ENCODE peak calls at places on chromosomes 3 and 15, in seven cellular contexts. G is stomach, K is IMR-90, M is esophagus squamous epithelium, U is transverse colon, R is cardiac muscle cell, T is breast epithelium. B is an unnamed sample. For H3K9me3 and H3K4me1, the result is how much of the 10 kb centered on the place peaks cover.

GRCh38 chr3:86244897-86245296 is 746.1 kb downstream of the VGLL3 start:
- DNase-seq in G (no peak), K (no peak), M (no peak), U (no peak), R (no peak), T (no peak), B (no peak)

GRCh38 chr3:54653456-54654195 is 274.2 kb downstream of the LRTM1 start:
- DNase-seq in G (no peak), K (no peak), M (no peak), U (no peak), R (no peak), T (peak), B (no peak)

GRCh38 chr3:71998995-71999673 is 214.2 kb upstream of the PROK2 start:
- DNase-seq in G (no peak), K (peak), M (no peak), U (no peak), R (peak), T (no peak), B (no peak)

GRCh38 chr15:70742928-70743327 is 20.4 kb downstream of the UACA start:
- DNase-seq in G (no peak), K (no peak), M (no peak), U (no peak), R (peak), T (no peak), B (no peak)

GRCh38 chr3:160049038-160049437 is 60.4 kb downstream of the IL12A start:
- DNase-seq in G (no peak), K (no peak), M (no peak), U (no peak), R (no peak), T (no peak), B (no peak)

GRCh38 chr3:170657312-170657711 is 71.4 kb upstream of the SLC7A14 start:
- DNase-seq in G (no peak), K (no peak), M (no peak), U (no peak), R (no peak), T (no peak), B (no peak)

GRCh38 chr3:42721690-42722089 is 19.1 kb upstream of the HHATL start:
- DNase-seq in G (no peak), K (no peak), M (no peak), U (no peak), R (no peak), T (no peak), B (no peak)

GRCh38 chr15:87851497-87851896 is 405.0 kb downstream of the NTRK3 start:
- DNase-seq in G (no peak), K (no peak), M (no peak), U (no peak), R (no peak), T (no peak), B (no peak)

GRCh38 chr15:65410036-65410435 is 12.7 kb downstream of the IGDCC4 start:
- DNase-seq in G (no peak), K (no peak), M (no peak), U (no peak), R (no peak), T (no peak), B (no peak)

GRCh38 chr3:135706758-135707375 is 258.7 kb upstream of the PPP2R3A start:
- DNase-seq in G (no peak), K (no peak), M (no peak), U (no peak), R (no peak), T (no peak), B (no peak)

GRCh38 chr3:173395073-173395411 is 2.5 kb upstream of the NLGN1 start:
- DNase-seq in G (peak), K (no peak), M (no peak), U (no peak), R (no peak), T (no peak), B (no peak)

GRCh38 chr15:44066211-44066827 is 128.8 kb downstream of the FRMD5 start:
- DNase-seq in G (peak), K (peak), M (no peak), U (peak), R (peak), T (no peak), B (peak)

GRCh38 chr3:51622402-51622801 is 48.6 kb upstream of the TEX264 start:
- DNase-seq in G (no peak), K (peak), M (no peak), U (no peak), R (no peak), T (no peak), B (no peak)

GRCh38 chr15:81548350-81549116 is 174.5 kb upstream of the TMC3 start:
- DNase-seq in G (no peak), K (peak), M (no peak), U (no peak), R (peak), T (no peak), B (no peak)

GRCh38 chr3:152843955-152844354 is 9.0 kb downstream of the P2RY1 start:
- DNase-seq in G (no peak), K (no peak), M (no peak), U (no peak), R (no peak), T (no peak), B (peak)

GRCh38 chr3:13189639-13190375 is 116.6 kb upstream of the IQSEC1 start:
- DNase-seq in G (no peak), K (peak), M (no peak), U (no peak), R (peak), T (no peak), B (no peak)

GRCh38 chr3:179788996-179789395 is 136.2 kb downstream of the USP13 start:
- DNase-seq in G (no peak), K (no peak), M (no peak), U (no peak), R (no peak), T (no peak), B (no peak)

GRCh38 chr15:92392462-92392861 is 1.2 kb upstream of the ST8SIA2 start:
- DNase-seq in G (no peak), K (no peak), M (no peak), U (no peak), R (no peak), T (no peak), B (no peak)

GRCh38 chr3:126731044-126731443 is 27.0 kb downstream of the CHCHD6 start:
- DNase-seq in G (no peak), K (no peak), M (no peak), U (no peak), R (no peak), T (no peak), B (no peak)

GRCh38 chr3:114527036-114527644 is 233.3 kb downstream of the TIGIT start:
- DNase-seq in G (no peak), K (peak), M (no peak), U (no peak), R (peak), T (no peak), B (peak)

GRCh38 chr3:46463868-46464241 is 850 bp downstream of the LTF start:
- DNase-seq in G (no peak), K (no peak), M (no peak), U (no peak), R (no peak), T (no peak), B (no peak)

GRCh38 chr15:100154338-100154737 is 187.4 kb downstream of the ADAMTS17 start:
- DNase-seq in G (no peak), K (no peak), M (no peak), U (no peak), R (no peak), T (no peak), B (no peak)

GRCh38 chr3:149655826-149656599 is 1.8 kb downstream of the WWTR1 start:
- DNase-seq in G (no peak), K (no peak), M (no peak), U (no peak), R (no peak), T (no peak), B (no peak)

GRCh38 chr3:141998674-141999290 is 122.3 kb downstream of the ATP1B3 start:
- DNase-seq in G (no peak), K (peak), M (no peak), U (no peak), R (peak), T (no peak), B (peak)

GRCh38 chr3:52123106-52123708 is 31.0 kb downstream of the POC1A start:
- DNase-seq in G (peak), K (peak), M (no peak), U (peak), R (peak), T (peak), B (peak)

GRCh38 chr3:180414157-180414556 is 187.8 kb upstream of the TTC14 start:
- DNase-seq in G (no peak), K (no peak), M (no peak), U (no peak), R (no peak), T (no peak), B (no peak)

GRCh38 chr3:195001261-195001660 is 269.7 kb downstream of the XXYLT1 start:
- DNase-seq in G (no peak), K (no peak), M (no peak), U (no peak), R (no peak), T (no peak), B (no peak)

GRCh38 chr15:79089331-79089889 is 1.2 kb downstream of the RASGRF1 start:
- DNase-seq in G (no peak), K (no peak), M (no peak), U (no peak), R (no peak), T (no peak), B (no peak)

GRCh38 chr3:16490062-16490641 is 23.3 kb downstream of the RFTN1 start:
- DNase-seq in G (no peak), K (no peak), M (no peak), U (no peak), R (no peak), T (no peak), B (no peak)

GRCh38 chr15:22240951-22241350 is 160.6 kb downstream of the OR4M2 start:
- DNase-seq in G (no peak), K (no peak), M (no peak), U (no peak), R (no peak), T (no peak), B (no peak)
- H3K9me3 ChIP-seq in G (under half), K (under half), M (under half), U (under half), R (under half), T (under half), B (under half)

GRCh38 chr15:90557651-90558084 is 27.9 kb downstream of the CRTC3 start:
- DNase-seq in G (peak), K (peak), M (no peak), U (peak), R (peak), T (peak), B (peak)
- H3K4me3 ChIP-seq in G (no peak), K (no peak), M (no peak), U (no peak), R (no peak), T (no peak), B (no peak)

DNA sequence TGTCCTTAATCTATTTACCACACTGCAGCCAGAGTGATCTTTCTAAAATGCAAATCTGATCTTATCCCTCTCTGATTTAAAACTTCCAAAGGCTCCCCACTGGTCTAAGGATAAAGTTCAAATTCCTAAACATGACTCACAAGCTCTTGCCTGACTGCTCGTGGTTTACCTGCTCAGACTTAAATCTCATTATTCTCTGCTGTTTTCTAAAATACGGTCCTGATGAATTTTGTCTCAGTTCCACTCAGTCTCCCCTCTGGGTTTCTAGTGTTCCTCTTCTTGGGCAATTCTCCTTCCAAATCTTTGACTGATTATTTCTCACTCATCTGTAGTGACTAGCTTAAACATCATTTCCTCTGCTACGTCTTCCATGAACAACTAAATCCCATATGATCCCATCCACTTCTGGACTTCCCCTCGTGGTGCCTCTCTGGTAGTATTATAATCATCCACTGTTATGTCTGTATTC is 108.3 kb downstream of the P3H2 start:
- DNase-seq in G (no peak), K (peak), M (no peak), U (no peak), R (peak), T (no peak), B (peak)
- H3K4me1 ChIP-seq in G (under half), K (under half), M (under half), U (under half), R (half or more), T (under half), B (under half)

GRCh38 chr3:14378415-14378814 is 24.0 kb upstream of the SLC6A6 start:
- DNase-seq in G (no peak), K (no peak), M (no peak), U (no peak), R (no peak), T (no peak), B (no peak)
- H3K9me3 ChIP-seq in G (under half), K (under half), M (under half), U (under half), R (under half), T (under half), B (under half)

GRCh38 chr3:81965696-81966095 is 204.3 kb upstream of the GBE1 start:
- DNase-seq in G (no peak), K (no peak), M (no peak), U (no peak), R (no peak), T (no peak), B (no peak)
- H3K4me3 ChIP-seq in G (no peak), K (no peak), M (no peak), U (no peak), R (no peak), T (no peak), B (no peak)